ENCODE peak calls at places on chromosomes 13 and 19, in five cellular contexts. One of them, this sample, is unnamed.

GRCh38 chr19:10936661-10937084 is 8.1 kb downstream of the TIMM29 start:
- DNase-seq in WTC11: peak; percentile 59
- DNase-seq in frontal cortex: no peak
- DNase-seq in islet precursor cell: peak; percentile 83
- DNase-seq in nucleus accumbens: no peak
- DNase-seq in this sample: peak; percentile 49

GRCh38 chr13:25493930-25494707 is 122.3 kb downstream of the ATP8A2 start:
- DNase-seq in WTC11: no peak
- DNase-seq in frontal cortex: no peak
- DNase-seq in islet precursor cell: peak; percentile 61
- DNase-seq in nucleus accumbens: no peak
- DNase-seq in this sample: no peak

GRCh38 chr19:33767898-33768413 is 28.7 kb upstream of the KCTD15 start:
- DNase-seq in WTC11: peak; percentile 91
- DNase-seq in frontal cortex: no peak
- DNase-seq in islet precursor cell: peak; percentile 89
- DNase-seq in nucleus accumbens: no peak
- DNase-seq in this sample: peak; percentile 10

GRCh38 chr13:94481966-94482365 is 2.5 kb upstream of the DCT start:
- DNase-seq in WTC11: no peak
- DNase-seq in frontal cortex: no peak
- DNase-seq in islet precursor cell: no peak
- DNase-seq in nucleus accumbens: no peak
- DNase-seq in this sample: no peak

GRCh38 chr19:29771708-29772415 is 39.9 kb upstream of the CCNE1 start:
- DNase-seq in WTC11: peak; percentile 76
- DNase-seq in frontal cortex: peak; percentile 38
- DNase-seq in islet precursor cell: peak; percentile 84
- DNase-seq in nucleus accumbens: no peak
- DNase-seq in this sample: peak; percentile 20

GRCh38 chr19:38702278-38702677 is 42.0 kb downstream of the CAPN12 start:
- DNase-seq in WTC11: no peak
- DNase-seq in frontal cortex: no peak
- DNase-seq in islet precursor cell: no peak
- DNase-seq in nucleus accumbens: no peak
- DNase-seq in this sample: no peak

GRCh38 chr19:45972944-45973525 is 630 bp downstream of the NOVA2 start:
- DNase-seq in WTC11: peak; percentile 32
- DNase-seq in frontal cortex: no peak
- DNase-seq in islet precursor cell: no peak
- DNase-seq in nucleus accumbens: no peak
- DNase-seq in this sample: no peak

GRCh38 chr13:31090921-31091624 is 70.6 kb downstream of the HSPH1 start:
- DNase-seq in WTC11: no peak
- DNase-seq in frontal cortex: no peak
- DNase-seq in islet precursor cell: peak; percentile 20
- DNase-seq in nucleus accumbens: no peak
- DNase-seq in this sample: no peak

GRCh38 chr19:30897553-30897952 is 451.7 kb downstream of the TSHZ3 start:
- DNase-seq in WTC11: no peak
- DNase-seq in frontal cortex: no peak
- DNase-seq in islet precursor cell: peak; percentile 11
- DNase-seq in nucleus accumbens: no peak
- DNase-seq in this sample: no peak

GRCh38 chr19:751501-752341 is 809 bp downstream of the MISP start:
- DNase-seq in WTC11: no peak
- DNase-seq in frontal cortex: no peak
- DNase-seq in islet precursor cell: peak; percentile 88
- DNase-seq in nucleus accumbens: no peak
- DNase-seq in this sample: no peak

GRCh38 chr13:27854606-27855005 is 62.3 kb downstream of the GSX1 start:
- DNase-seq in WTC11: no peak
- DNase-seq in frontal cortex: no peak
- DNase-seq in islet precursor cell: no peak
- DNase-seq in nucleus accumbens: no peak
- DNase-seq in this sample: no peak

GRCh38 chr13:28609381-28609780 is 49.5 kb upstream of the POMP start:
- DNase-seq in WTC11: no peak
- DNase-seq in frontal cortex: no peak
- DNase-seq in islet precursor cell: no peak
- DNase-seq in nucleus accumbens: no peak
- DNase-seq in this sample: no peak

GRCh38 chr19:1133471-1133929 is 29.7 kb downstream of the GPX4 start:
- DNase-seq in WTC11: peak; percentile 74
- DNase-seq in frontal cortex: no peak
- DNase-seq in islet precursor cell: no peak
- DNase-seq in nucleus accumbens: no peak
- DNase-seq in this sample: no peak

GRCh38 chr19:10748924-10749434 is 31.1 kb downstream of the DNM2 start:
- DNase-seq in WTC11: no peak
- DNase-seq in frontal cortex: no peak
- DNase-seq in islet precursor cell: peak; percentile 81
- DNase-seq in nucleus accumbens: no peak
- DNase-seq in this sample: peak; percentile 36

GRCh38 chr19:53308339-53308811 is 25.2 kb upstream of the ZNF845 start:
- DNase-seq in WTC11: peak; percentile 87
- DNase-seq in frontal cortex: no peak
- DNase-seq in islet precursor cell: peak; percentile 61
- DNase-seq in nucleus accumbens: peak; percentile 6
- DNase-seq in this sample: peak; percentile 30

GRCh38 chr13:40579535-40579934 is 86.9 kb downstream of the FOXO1 start:
- DNase-seq in WTC11: no peak
- DNase-seq in frontal cortex: no peak
- DNase-seq in islet precursor cell: no peak
- DNase-seq in nucleus accumbens: no peak
- DNase-seq in this sample: no peak

GRCh38 chr13:39364797-39365468 is 238.1 kb downstream of the LHFPL6 start:
- DNase-seq in WTC11: no peak
- DNase-seq in frontal cortex: no peak
- DNase-seq in islet precursor cell: peak; percentile 68
- DNase-seq in nucleus accumbens: no peak
- DNase-seq in this sample: no peak

GRCh38 chr13:62682788-62683187 is 1267.1 kb upstream of the PCDH20 start:
- DNase-seq in WTC11: no peak
- DNase-seq in frontal cortex: no peak
- DNase-seq in islet precursor cell: no peak
- DNase-seq in nucleus accumbens: no peak
- DNase-seq in this sample: no peak

GRCh38 chr19:48959341-48960239 is 4.9 kb downstream of the BAX start:
- DNase-seq in WTC11: no peak
- DNase-seq in frontal cortex: no peak
- DNase-seq in islet precursor cell: no peak
- DNase-seq in nucleus accumbens: no peak
- DNase-seq in this sample: no peak

This sample was measured in midbrain.